ENCODE peak calls at places on chromosomes 4 and X, in eight cellular contexts. Z is fibroblast of lung, P is gastrocnemius medialis, C is tibial artery, N is cardiac muscle cell, S is IMR-90, A is astrocyte, L is endothelial cell of umbilical vein. D is an unnamed sample. For H3K4me1, the result is how much of the 10 kb centered on the place peaks cover.

GRCh38 chr4:5955856-5956255 is 62.4 kb downstream of the C4orf50 start:
- DNase-seq in Z (no peak), P (no peak), C (no peak), N (no peak), S (no peak), A (no peak), L (no peak), D (no peak)

GRCh38 chrX:46642145-46642544 is 68.6 kb downstream of the CHST7 start:
- DNase-seq in Z (no peak), P (no peak), C (no peak), N (no peak), S (peak), A (no peak), L (peak), D (no peak)

GRCh38 chr4:139951051-139951450 is 202.9 kb downstream of the MAML3 start:
- DNase-seq in Z (peak), P (no peak), C (no peak), N (no peak), S (no peak), A (peak), L (no peak), D (no peak)

GRCh38 chr4:177546745-177547144 is 104.5 kb upstream of the AGA start:
- DNase-seq in Z (peak), P (no peak), C (no peak), N (no peak), S (peak), A (peak), L (no peak), D (no peak)

GRCh38 chrX:153967536-153968214 is 3.9 kb downstream of the HCFC1 start:
- DNase-seq in Z (no peak), P (no peak), C (no peak), N (no peak), S (no peak), A (no peak), L (peak), D (no peak)

GRCh38 chr4:88705223-88705622 is 7.6 kb upstream of the NAP1L5 start:
- DNase-seq in Z (no peak), P (no peak), C (no peak), N (no peak), S (no peak), A (no peak), L (no peak), D (no peak)

GRCh38 chr4:180455226-180455625 is 1788.0 kb upstream of the TENM3 start:
- DNase-seq in Z (no peak), P (no peak), C (no peak), N (no peak), S (no peak), A (no peak), L (no peak), D (no peak)

GRCh38 chrX:115949900-115950822 is 220.4 kb upstream of the AGTR2 start:
- DNase-seq in Z (no peak), P (no peak), C (no peak), N (no peak), S (no peak), A (no peak), L (no peak), D (peak)

GRCh38 chrX:130418066-130418465 is 16.3 kb downstream of the RBMX2 start:
- DNase-seq in Z (no peak), P (no peak), C (no peak), N (no peak), S (no peak), A (no peak), L (no peak), D (no peak)

GRCh38 chr4:145735777-145736176 is 55.8 kb downstream of the C4orf51 start:
- DNase-seq in Z (peak), P (peak), C (no peak), N (peak), S (no peak), A (peak), L (no peak), D (no peak)

GRCh38 chr4:38857354-38858096 is 908 bp upstream of the TLR6 start:
- DNase-seq in Z (peak), P (no peak), C (peak), N (no peak), S (peak), A (peak), L (peak), D (peak)

GRCh38 chrX:54639346-54640102 is 109.5 kb downstream of the GNL3L start:
- DNase-seq in Z (peak), P (peak), C (peak), N (peak), S (peak), A (peak), L (peak), D (peak)

GRCh38 chr4:56049428-56050212 is 100.9 kb downstream of the CEP135 start:
- DNase-seq in Z (peak), P (no peak), C (no peak), N (peak), S (no peak), A (peak), L (peak), D (peak)

GRCh38 chrX:113743069-113743468 is 840.8 kb upstream of the HTR2C start:
- DNase-seq in Z (no peak), P (no peak), C (no peak), N (no peak), S (no peak), A (no peak), L (no peak), D (no peak)

DNA sequence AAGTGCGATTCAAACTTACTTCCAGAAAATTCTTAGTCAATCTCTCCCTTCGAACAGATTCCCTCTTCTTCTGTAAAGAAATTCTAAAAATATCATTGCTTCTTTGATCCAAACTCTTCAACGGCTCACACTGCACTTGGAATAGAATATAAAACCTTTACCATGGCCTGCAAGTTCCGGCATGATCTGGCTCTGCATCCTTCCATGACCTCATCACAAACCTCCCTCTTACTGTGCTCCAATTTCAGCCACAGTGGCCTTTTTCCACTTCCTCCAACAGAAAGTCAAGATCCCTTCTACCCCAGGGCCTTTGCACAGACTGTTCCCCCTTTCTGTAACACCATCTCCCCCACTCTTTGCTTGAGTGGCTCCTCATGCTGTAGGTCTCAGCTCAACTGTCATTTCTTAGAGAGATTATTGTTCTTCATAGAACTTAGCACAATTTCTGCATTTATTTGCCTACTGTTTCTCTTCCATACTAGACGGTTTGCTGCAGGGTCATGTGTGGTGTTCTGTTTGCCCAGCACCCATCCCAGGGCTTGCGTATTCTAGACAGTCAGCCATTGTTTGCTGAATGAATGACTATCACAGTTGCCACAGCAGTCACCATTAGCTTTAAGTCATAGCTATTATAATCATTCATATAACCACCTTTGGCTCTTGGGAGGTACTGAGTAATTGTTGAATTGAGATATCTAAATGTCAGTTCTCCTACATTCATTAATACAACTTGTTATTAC is 1.9 kb upstream of the STOX2 start:
- DNase-seq in Z (no peak), P (no peak), C (no peak), N (no peak), S (no peak), A (no peak), L (no peak), D (no peak)
- H3K4me1 ChIP-seq in Z (under half), P (under half), C (under half), N (under half), S (under half), A (under half), L (under half), D (under half)

DNA sequence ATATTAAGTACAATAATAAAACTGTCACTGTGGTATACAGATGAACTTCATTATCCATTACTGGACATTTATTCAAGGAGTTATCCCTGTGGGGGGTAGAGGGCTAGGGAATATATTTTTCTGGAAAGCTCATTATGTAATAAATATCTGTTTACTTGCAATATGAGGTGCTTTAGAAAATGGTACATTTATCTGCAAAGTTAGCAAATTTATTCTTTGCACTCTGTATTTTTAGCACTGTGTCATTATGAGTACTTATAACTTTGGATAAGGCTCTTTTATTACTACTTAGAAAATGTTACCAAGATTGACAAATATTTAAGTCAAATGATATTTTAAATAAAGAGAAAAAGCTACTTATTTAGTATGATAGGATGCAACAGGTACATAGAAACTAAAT is 37.8 kb downstream of the ANKRD17 start:
- DNase-seq in Z (no peak), P (no peak), C (no peak), N (no peak), S (no peak), A (no peak), L (no peak), D (no peak)
- H3K4me1 ChIP-seq in Z (under half), P (under half), C (under half), N (under half), S (under half), A (under half), L (under half), D (under half)

DNA sequence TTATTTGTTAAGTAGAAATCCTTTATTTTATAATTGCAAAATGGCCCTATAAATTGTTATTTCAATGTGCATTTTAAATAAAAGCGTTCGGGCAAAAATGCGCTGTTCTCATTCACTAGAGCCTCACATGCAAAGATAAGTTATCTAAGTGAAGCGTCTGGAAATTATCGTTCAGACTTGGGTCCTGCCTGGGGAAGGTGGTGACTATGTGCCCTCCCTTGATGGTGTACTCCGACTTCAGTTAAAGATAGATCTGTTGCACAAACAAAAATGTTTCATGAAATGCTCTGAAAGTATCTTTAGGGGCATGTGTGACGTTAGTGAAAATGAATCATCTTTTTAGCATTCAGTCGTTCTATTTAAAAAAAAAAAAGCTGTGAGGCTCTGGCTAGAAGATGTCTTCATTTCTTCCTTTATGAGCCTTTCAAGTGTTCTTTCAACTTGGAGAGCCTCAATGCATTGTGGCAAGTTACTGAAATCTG is 82.8 kb downstream of the AFF1 start:
- DNase-seq in Z (peak), P (no peak), C (no peak), N (no peak), S (peak), A (peak), L (no peak), D (no peak)
- H3K4me1 ChIP-seq in Z (under half), P (half or more), C (half or more), N (half or more), S (under half), A (under half), L (under half), D (under half)

GRCh38 chr4:128819082-128819742 is 9.7 kb downstream of the JADE1 start:
- DNase-seq in Z (peak), P (no peak), C (no peak), N (no peak), S (peak), A (no peak), L (no peak), D (no peak)

GRCh38 chr4:128825226-128825625 is 15.7 kb downstream of the JADE1 start:
- DNase-seq in Z (peak), P (no peak), C (no peak), N (no peak), S (no peak), A (peak), L (no peak), D (peak)

GRCh38 chr4:128821151-128821550 is 11.7 kb downstream of the JADE1 start:
- DNase-seq in Z (no peak), P (no peak), C (no peak), N (no peak), S (no peak), A (no peak), L (no peak), D (no peak)

GRCh38 chr4:128820631-128821119 is 11.2 kb downstream of the JADE1 start:
- DNase-seq in Z (no peak), P (no peak), C (no peak), N (no peak), S (no peak), A (no peak), L (no peak), D (no peak)

DNA sequence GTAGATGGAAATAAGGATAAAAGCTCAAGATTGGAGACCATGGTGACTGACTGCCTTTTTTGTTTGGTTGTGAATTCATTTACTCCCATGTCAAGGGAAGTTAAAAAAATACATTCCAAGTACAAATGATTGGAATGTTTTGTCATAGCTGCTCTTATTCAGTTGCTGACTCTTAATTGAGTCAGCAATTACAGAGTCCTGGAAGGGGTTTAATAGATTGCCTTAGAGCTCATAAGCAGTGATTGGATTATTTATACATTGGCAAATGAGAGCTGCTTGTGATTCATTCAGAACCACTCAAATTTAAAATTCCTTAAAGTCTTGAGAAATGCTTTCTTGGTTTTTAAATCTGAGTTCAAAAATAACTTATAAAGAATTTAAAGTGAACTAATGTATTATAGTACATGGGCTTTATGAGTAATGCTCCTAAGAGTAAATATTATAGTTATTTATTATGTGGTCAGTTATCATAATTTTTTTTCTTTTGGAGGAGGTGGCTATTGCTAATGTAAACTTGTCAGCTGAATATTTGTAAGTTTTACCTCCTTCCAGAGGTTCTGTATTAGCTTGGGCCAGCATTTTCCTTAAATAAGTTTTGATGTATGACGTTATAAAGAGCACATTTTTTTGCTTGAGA is 13.6 kb downstream of the JADE1 start:
- DNase-seq in Z (peak), P (no peak), C (no peak), N (no peak), S (peak), A (peak), L (peak), D (peak)
- H3K4me1 ChIP-seq in Z (under half), P (under half), C (under half), N (under half), S (under half), A (under half), L (under half), D (under half)

GRCh38 chr4:7967501-7968261 is 28.0 kb upstream of the AFAP1 start:
- DNase-seq in Z (peak), P (no peak), C (no peak), N (no peak), S (peak), A (peak), L (peak), D (no peak)

GRCh38 chr4:7968262-7968896 is 28.7 kb upstream of the AFAP1 start:
- DNase-seq in Z (no peak), P (no peak), C (no peak), N (no peak), S (no peak), A (no peak), L (peak), D (no peak)

GRCh38 chr4:7966281-7967062 is 26.8 kb upstream of the AFAP1 start:
- DNase-seq in Z (no peak), P (no peak), C (no peak), N (no peak), S (no peak), A (no peak), L (no peak), D (no peak)

GRCh38 chr4:7964890-7965662 is 25.4 kb upstream of the AFAP1 start:
- DNase-seq in Z (peak), P (no peak), C (no peak), N (no peak), S (peak), A (peak), L (peak), D (peak)

GRCh38 chr4:7967063-7967440 is 27.4 kb upstream of the AFAP1 start:
- DNase-seq in Z (no peak), P (no peak), C (no peak), N (no peak), S (no peak), A (no peak), L (no peak), D (no peak)
- H3K4me1 ChIP-seq in Z (under half), P (under half), C (under half), N (under half), S (under half), A (under half), L (under half), D (half or more)

GRCh38 chrX:20399728-20400414 is 133.2 kb upstream of the RPS6KA3 start:
- DNase-seq in Z (no peak), P (no peak), C (no peak), N (no peak), S (no peak), A (no peak), L (no peak), D (no peak)

GRCh38 chrX:20397587-20397986 is 130.9 kb upstream of the RPS6KA3 start:
- DNase-seq in Z (no peak), P (no peak), C (no peak), N (no peak), S (no peak), A (no peak), L (no peak), D (no peak)

GRCh38 chrX:20388594-20388993 is 121.9 kb upstream of the RPS6KA3 start:
- DNase-seq in Z (peak), P (no peak), C (no peak), N (no peak), S (no peak), A (peak), L (no peak), D (no peak)

DNA sequence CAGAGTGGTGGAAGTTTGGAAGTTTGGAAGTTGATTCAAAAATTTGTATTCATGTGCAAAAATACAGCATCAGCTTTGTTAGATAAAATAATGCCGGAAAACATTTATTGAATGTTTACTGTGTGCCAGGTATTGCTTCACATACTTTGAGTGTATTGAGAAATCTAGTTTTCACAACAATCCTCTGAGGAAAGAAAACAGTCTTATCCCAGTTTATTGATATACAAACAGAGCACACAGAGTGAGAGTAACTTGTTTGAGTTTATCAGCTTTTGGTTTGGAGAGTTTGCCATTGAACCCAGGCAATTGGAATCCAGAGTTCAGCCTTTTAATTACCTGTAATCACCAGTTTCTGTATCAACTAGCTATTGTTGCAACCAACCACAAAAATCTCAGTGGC is 127.2 kb upstream of the RPS6KA3 start:
- DNase-seq in Z (no peak), P (no peak), C (no peak), N (no peak), S (no peak), A (no peak), L (no peak), D (peak)
- H3K4me1 ChIP-seq in Z (under half), P (under half), C (under half), N (under half), S (under half), A (under half), L (under half), D (under half)

DNA sequence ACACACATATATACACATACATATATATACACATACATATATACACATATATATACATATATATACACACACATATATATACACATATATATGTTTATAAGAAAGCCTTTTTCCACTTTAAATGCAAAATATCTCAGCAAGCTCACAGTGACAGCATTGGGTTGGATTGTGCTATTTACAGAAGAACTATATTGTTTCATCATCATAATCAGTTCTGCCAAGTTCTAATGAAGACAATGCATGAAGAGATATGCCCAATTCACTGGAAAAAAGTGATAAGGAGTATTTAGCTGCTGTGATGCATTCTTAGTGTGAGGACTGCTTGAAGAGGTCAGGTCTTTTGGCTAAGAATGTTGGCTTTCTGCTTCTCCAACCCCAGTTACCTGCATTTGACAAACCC is 54.4 kb downstream of the RNF150 start:
- DNase-seq in Z (peak), P (no peak), C (no peak), N (no peak), S (peak), A (peak), L (no peak), D (no peak)
- H3K4me1 ChIP-seq in Z (under half), P (under half), C (under half), N (under half), S (under half), A (under half), L (under half), D (under half)

DNA sequence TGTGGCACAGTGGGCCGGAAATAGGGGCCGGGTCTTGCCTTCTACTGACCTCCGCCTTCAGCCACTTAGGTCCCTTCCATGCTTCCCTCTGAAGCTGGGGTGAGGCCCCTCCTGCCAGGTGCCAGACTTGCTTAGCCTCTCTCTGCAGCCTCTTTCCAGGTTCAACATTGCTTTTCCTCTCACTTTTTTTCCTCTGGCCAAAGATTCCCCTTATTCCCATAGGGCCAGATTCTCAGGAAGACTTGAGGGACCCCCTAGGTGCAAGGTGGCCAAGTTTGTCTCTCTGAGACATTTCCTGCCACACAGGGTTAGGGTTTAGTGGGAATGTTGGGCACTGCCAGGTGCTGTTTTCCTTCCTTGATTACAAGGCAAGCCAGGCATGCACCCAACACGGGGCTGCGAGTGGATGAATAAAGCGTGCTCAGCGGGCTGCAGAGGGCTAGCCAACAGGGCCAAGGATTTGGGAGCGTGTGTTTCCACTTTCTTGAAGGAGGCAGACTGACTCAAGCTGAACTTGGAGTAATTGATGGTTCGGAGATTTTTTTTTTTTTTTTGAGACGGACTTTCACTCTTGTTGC is 7.6 kb upstream of the GJB1 start:
- DNase-seq in Z (no peak), P (no peak), C (no peak), N (no peak), S (no peak), A (no peak), L (no peak), D (no peak)
- H3K4me1 ChIP-seq in Z (under half), P (under half), C (under half), N (under half), S (under half), A (under half), L (under half), D (under half)

D was measured in PC-9.